ENCODE peak calls at places on chromosome 7, in four cellular contexts. W, Z, X and G are unnamed samples.

GRCh38 chr7:134593530-134594392 is 44.9 kb downstream of the AKR1B15 start:
- DNase-seq in Z (peak; percentile 34), W (no peak), X (no peak), G (no peak)

GRCh38 chr7:99843808-99844207 is 16.0 kb downstream of the CYP3A43 start:
- DNase-seq in W (no peak), X (no peak), Z (no peak), G (no peak)

GRCh38 chr7:15558747-15559146 is 3.1 kb downstream of the AGMO start:
- DNase-seq in W (no peak), X (no peak), Z (no peak), G (no peak)

GRCh38 chr7:55964802-55965470 is 551 bp downstream of the NIPSNAP2 start:
- DNase-seq in W (peak; percentile 68), X (peak; percentile 70), Z (no peak), G (peak; percentile 12)

GRCh38 chr7:151687523-151688235 is 168.0 kb upstream of the RHEB start:
- DNase-seq in W (no peak), X (no peak), Z (peak; percentile 81), G (no peak)

GRCh38 chr7:42292991-42293521 is 56.0 kb upstream of the GLI3 start:
- DNase-seq in Z (no peak), W (no peak), X (no peak), G (no peak)

GRCh38 chr7:92292981-92293380 is 47.2 kb downstream of the ANKIB1 start:
- DNase-seq in Z (no peak), W (no peak), X (no peak), G (no peak)

GRCh38 chr7:74290590-74290950 is 1.4 kb downstream of the CLIP2 start:
- DNase-seq in X (no peak), W (no peak), Z (no peak), G (no peak)

GRCh38 chr7:98213296-98213873 is 2.1 kb downstream of the BHLHA15 start:
- DNase-seq in Z (no peak), W (no peak), X (no peak), G (no peak)

GRCh38 chr7:158863611-158864506 is 7.5 kb downstream of the DYNC2I1 start:
- DNase-seq in X (peak; percentile 34), W (peak; percentile 51), Z (peak; percentile 41), G (peak; percentile 11)

GRCh38 chr7:152579070-152579469 is 96.9 kb downstream of the XRCC2 start:
- DNase-seq in W (no peak), Z (no peak), X (no peak), G (no peak)

GRCh38 chr7:17015575-17015974 is 133.8 kb upstream of the AGR3 start:
- DNase-seq in W (no peak), Z (peak; percentile 13), X (no peak), G (no peak)

GRCh38 chr7:137992738-137993394 is 9.0 kb downstream of the CREB3L2 start:
- DNase-seq in W (peak; percentile 23), Z (no peak), X (no peak), G (no peak)